ENCODE peak calls at places on chromosomes 16 and 17, in four cellular contexts. T is GM12878, O is HepG2, Z is H1. J is an unnamed sample. For H3K4me1, the result is how much of the 10 kb centered on the place peaks cover.

GRCh38 chr17:74566132-74566753 is 1.1 kb downstream of the CD300H start:
- DNase-seq in T (no peak), O (peak), Z (peak), J (peak)

GRCh38 chr17:5329784-5330557 is 47.9 kb downstream of the RABEP1 start:
- DNase-seq in T (peak), O (no peak), Z (no peak), J (no peak)

GRCh38 chr16:29023279-29024278 is 38.7 kb downstream of the LAT start:
- DNase-seq in T (no peak), O (no peak), Z (no peak), J (no peak)

GRCh38 chr16:3328104-3328503 is 22.8 kb downstream of the ZNF75A start:
- DNase-seq in T (no peak), O (no peak), Z (no peak), J (no peak)

GRCh38 chr17:67165201-67165600 is 79.8 kb downstream of the HELZ start:
- DNase-seq in T (no peak), O (no peak), Z (no peak), J (no peak)

GRCh38 chr16:5065368-5065767 is 388 bp downstream of the C16orf89 start:
- DNase-seq in T (no peak), O (no peak), Z (no peak), J (no peak)

GRCh38 chr17:71118039-71118438 is 948.7 kb downstream of the KCNJ2 start:
- DNase-seq in T (no peak), O (no peak), Z (peak), J (no peak)

GRCh38 chr16:86052115-86052670 is 153.2 kb downstream of the IRF8 start:
- DNase-seq in T (no peak), O (no peak), Z (no peak), J (no peak)

GRCh38 chr17:33013596-33014375 is 22.1 kb downstream of the SPACA3 start:
- DNase-seq in T (no peak), O (no peak), Z (no peak), J (no peak)

GRCh38 chr16:7405166-7405565 is 72.5 kb downstream of the RBFOX1 start:
- DNase-seq in T (no peak), O (peak), Z (no peak), J (peak)

GRCh38 chr16:3983081-3983520 is 102.6 kb upstream of the CREBBP start:
- DNase-seq in T (no peak), O (peak), Z (peak), J (peak)

GRCh38 chr17:31510273-31511175 is 119.0 kb downstream of the RAB11FIP4 start:
- DNase-seq in T (no peak), O (no peak), Z (no peak), J (no peak)

GRCh38 chr16:80663078-80663477 is 122.3 kb downstream of the DYNLRB2 start:
- DNase-seq in T (no peak), O (no peak), Z (no peak), J (no peak)

GRCh38 chr17:27408891-27409290 is 47.4 kb upstream of the KSR1 start:
- DNase-seq in T (no peak), O (no peak), Z (no peak), J (no peak)

GRCh38 chr17:27954521-27955495 is 61.6 kb upstream of the LYRM9 start:
- DNase-seq in T (no peak), O (no peak), Z (no peak), J (no peak)

GRCh38 chr17:70181866-70182265 is 12.5 kb downstream of the KCNJ2 start:
- DNase-seq in T (no peak), O (no peak), Z (no peak), J (no peak)

GRCh38 chr17:19703776-19704371 is 12.5 kb downstream of the SLC47A2 start:
- DNase-seq in T (no peak), O (peak), Z (no peak), J (no peak)

GRCh38 chr17:40552806-40553693 is 12.2 kb downstream of the CCR7 start:
- DNase-seq in T (no peak), O (no peak), Z (no peak), J (no peak)

GRCh38 chr17:37708616-37709212 is 36.1 kb downstream of the HNF1B start:
- DNase-seq in T (no peak), O (peak), Z (no peak), J (no peak)

GRCh38 chr17:44396946-44397345 is 7.5 kb upstream of the ITGA2B start:
- DNase-seq in T (no peak), O (no peak), Z (no peak), J (no peak)

GRCh38 chr16:4241601-4242270 is at the start of gene SRL:
- DNase-seq in T (no peak), O (no peak), Z (no peak), J (no peak)

GRCh38 chr17:42107597-42108576 is 4.6 kb downstream of the DHX58 start:
- DNase-seq in T (no peak), O (no peak), Z (peak), J (peak)

DNA sequence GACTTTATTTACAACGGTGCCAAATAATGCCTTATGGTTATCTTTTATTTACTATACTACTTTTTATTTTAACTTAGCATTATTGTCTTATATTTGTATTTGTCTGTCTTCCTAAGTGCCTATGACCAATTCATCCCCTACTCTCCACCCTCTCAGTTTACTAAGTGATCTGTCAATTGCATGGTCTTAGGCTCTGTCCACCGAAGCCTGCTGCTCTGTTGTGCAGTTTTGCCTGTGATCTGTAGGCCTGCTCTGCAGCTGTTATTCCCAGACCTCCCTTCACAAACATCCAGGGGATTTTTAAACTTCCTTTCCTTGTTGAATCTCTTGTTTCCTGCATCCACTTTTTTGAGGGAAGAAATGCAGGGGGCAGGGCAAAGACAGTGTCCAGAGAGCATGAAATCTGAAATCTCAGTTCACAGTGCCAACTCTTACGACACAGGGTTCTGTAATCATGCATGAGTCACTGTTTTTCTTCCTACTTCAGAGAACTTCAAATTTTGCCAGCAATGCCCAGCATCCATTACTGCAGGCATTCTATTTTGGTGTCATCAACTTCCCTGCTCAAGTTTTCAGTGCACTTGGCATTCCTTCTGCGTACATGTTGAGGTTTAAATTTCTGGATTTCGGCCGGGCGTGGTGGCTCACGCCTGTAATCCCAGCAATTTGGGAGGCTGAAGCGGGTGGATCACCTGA is 11.4 kb downstream of the SLFN5 start:
- DNase-seq in T (no peak), O (peak), Z (no peak), J (no peak)
- TF ChIP-seq YY1 in T (no peak), O (no peak), Z (no peak), J (no peak)

GRCh38 chr17:3004925-3005324 is 58.5 kb downstream of the OR1D5 start:
- DNase-seq in T (no peak), O (no peak), Z (no peak), J (no peak)
- TF ChIP-seq SUZ12 in T (no peak), O (no peak), Z (no peak), J (no peak)

DNA sequence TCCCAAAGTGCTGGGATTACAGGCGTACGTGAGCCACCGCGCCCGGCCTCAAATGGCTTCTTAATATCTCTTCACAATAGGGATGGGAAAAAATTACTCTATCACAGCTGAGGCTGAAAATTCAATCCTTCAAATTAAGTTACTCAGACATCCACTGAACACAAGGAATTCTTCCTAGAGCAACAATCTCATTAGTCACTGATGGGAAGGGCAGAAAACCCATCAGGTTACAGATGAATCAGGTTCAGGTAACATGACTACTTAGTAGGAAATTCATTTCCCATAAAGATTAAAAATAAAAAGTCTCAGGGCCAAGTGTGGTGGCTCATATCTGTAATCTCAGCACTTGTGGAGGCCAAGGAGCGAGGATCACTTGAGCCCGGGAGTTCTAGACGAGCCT is 42.5 kb upstream of the ABR start:
- DNase-seq in T (no peak), O (no peak), Z (no peak), J (no peak)
- H3K4me1 ChIP-seq in T (under half), O (under half), Z (under half), J (under half)

GRCh38 chr16:31118223-31119155 is 1.0 kb downstream of the KAT8 start:
- DNase-seq in T (no peak), O (no peak), Z (no peak), J (no peak)
- TF ChIP-seq YY1 in T (no peak), O (no peak), Z (no peak), J (no peak)

GRCh38 chr16:11258553-11259287 is 2.7 kb upstream of the SOCS1 start:
- DNase-seq in T (peak), O (peak), Z (no peak), J (no peak)
- TF ChIP-seq SUZ12 in T (no peak), O (no peak), Z (no peak), J (no peak)

GRCh38 chr16:84613408-84614071 is 4.3 kb downstream of the COTL1 start:
- DNase-seq in T (no peak), O (no peak), Z (no peak), J (no peak)

GRCh38 chr16:84612686-84613085 is 5.2 kb downstream of the COTL1 start:
- DNase-seq in T (no peak), O (no peak), Z (no peak), J (no peak)

GRCh38 chr16:84614914-84615813 is 2.7 kb downstream of the COTL1 start:
- DNase-seq in T (no peak), O (no peak), Z (no peak), J (no peak)

GRCh38 chr16:84616515-84616914 is 1.4 kb downstream of the COTL1 start:
- DNase-seq in T (no peak), O (no peak), Z (no peak), J (no peak)

GRCh38 chr16:84614075-84614474 is 3.8 kb downstream of the COTL1 start:
- DNase-seq in T (no peak), O (no peak), Z (no peak), J (no peak)
- H3K4me1 ChIP-seq in T (under half), O (under half), Z (under half), J (under half)

GRCh38 chr16:1494711-1495110 is 1.6 kb downstream of the TELO2 start:
- DNase-seq in T (no peak), O (no peak), Z (no peak), J (no peak)

GRCh38 chr16:1492923-1493745 is at the start of gene TELO2:
- DNase-seq in T (no peak), O (peak), Z (peak), J (peak)

GRCh38 chr16:1493746-1494094 is 560 bp downstream of the TELO2 start:
- DNase-seq in T (no peak), O (no peak), Z (no peak), J (no peak)

GRCh38 chr16:1495281-1496262 is 2.4 kb downstream of the TELO2 start:
- DNase-seq in T (no peak), O (no peak), Z (no peak), J (no peak)

DNA sequence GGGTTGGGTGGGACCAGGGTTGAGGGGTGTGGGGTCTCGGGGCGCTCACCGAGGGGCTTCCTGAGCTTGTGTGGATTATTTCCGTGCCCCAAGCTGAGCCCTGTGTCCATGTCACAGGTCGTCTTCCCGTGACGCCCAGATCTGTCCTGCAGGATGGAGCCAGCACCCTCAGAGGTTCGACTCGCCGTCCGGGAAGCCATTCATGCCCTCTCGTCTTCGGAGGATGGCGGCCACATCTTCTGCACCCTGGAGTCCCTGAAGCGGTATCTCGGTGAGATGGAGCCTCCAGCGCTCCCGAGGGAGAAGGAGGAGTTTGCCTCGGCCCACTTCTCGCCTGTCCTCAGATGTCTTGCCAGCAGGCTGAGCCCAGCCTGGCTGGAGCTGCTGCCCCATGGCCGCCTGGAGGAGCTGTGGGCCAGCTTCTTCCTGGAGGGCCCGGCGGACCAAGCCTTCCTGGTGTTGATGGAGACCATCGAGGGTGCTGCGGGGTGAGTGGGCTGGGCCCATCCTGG is 1.0 kb downstream of the TELO2 start:
- DNase-seq in T (no peak), O (peak), Z (peak), J (no peak)
- TF ChIP-seq YY1 in T (no peak), O (peak), Z (no peak), J (no peak)

DNA sequence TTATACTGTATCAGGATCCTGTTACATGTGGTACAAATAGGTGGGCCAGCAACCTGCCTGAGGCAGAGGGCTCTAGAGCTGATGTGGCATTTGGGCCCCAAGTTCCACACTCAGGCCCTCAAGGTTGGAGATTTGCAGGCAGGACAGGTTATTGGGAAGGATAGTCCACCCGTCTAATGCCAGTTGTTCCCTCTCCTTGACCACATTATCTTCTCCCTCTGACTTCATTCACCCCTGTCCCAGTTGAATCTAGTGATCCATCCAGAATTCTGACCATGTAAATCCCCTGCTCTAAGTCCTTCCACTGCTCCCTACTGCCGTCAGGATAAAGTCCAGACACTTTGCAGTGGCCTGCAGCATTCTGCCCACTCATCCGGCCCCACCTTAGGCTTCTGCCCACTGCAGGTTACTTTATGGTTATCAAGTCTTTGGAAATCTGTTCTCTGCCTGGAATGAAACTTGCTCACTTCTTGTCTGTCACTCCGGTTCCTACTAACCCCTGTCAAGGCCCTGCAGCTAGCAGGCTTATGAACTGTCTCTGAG is 1.9 kb upstream of the NFATC3 start:
- DNase-seq in T (no peak), O (no peak), Z (no peak), J (no peak)
- TF ChIP-seq SUZ12 in T (no peak), O (no peak), Z (no peak), J (no peak)

DNA sequence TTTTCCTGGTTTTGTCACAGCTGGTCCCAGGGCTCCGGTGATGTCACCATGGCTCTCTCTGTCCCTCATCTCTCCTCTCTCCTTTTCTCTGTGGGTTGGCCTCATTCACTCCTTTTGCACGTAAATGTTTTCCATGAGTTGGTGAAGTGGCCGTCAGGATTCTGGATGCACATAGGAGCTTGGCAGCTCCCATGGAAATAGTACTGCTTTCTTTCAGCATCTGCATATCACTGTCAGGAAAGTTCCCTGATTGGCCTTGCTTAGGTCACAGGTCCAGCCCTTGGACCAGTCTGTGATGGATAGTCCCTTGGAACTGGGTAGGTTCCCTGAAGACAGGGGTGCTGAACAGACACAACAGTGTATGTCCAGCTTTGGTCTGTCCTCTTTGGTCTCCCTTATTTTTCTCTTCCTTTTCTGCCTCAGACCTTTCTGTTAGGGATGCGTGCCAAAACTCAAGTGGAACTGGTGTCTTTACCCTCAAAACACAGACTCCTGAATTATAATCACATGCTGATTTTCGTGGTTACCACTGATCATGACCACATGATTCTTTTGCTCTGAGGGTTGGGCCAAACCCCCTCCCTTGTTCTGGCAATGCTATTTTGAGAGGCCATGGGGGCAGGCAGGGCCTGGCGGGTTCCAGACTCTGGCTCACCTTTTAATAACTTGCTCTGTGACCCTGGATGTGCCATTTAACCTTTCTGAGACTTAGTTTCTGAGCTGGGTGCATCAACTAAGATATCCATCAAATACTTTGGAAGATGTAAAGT is 99.0 kb downstream of the MSI2 start:
- DNase-seq in T (no peak), O (no peak), Z (no peak), J (no peak)
- H3K4me1 ChIP-seq in T (half or more), O (half or more), Z (under half), J (under half)

DNA sequence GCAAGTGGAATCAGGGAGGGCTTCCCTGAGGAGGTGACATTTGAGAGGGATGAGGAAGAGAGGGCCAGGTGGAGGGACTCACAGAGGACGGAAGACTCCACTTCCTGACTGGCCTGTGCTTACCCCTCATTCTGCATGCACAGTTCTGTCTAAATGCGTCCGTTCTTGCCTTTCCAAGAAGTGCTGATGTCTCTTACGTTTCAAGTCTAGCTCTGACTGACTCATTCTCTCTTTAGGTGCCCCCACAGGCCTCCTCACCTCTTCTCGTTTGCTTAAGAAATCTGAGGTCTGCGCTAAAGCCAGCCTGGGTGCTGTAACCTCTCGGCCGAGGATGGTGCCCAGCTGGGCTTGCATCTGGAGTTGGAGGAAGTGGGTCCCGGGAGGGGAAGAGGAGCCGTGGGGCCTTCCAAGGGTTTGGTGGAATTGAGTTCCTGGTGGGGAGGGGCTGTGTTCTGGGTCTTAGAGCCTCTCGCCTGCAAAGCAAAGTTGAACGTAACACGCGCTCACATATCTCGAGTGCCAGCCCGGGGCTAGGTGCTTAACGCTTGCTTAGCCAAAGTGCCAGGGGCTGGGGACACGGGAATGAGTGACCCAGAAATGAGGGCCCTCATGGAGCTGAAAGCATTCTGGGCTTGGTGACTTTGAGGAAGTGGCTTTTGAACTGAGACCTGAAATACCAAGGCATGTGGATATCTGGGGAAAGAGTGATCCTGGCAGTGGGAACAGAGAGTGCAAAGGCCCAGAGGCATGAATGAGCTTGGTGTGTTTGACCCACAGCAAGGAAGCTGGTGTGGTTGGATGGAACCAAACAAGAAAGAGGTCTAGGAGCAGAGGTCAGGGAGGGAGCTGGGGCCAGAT is 4.9 kb downstream of the IL4R start:
- DNase-seq in T (no peak), O (no peak), Z (no peak), J (no peak)
- TF ChIP-seq YY1 in T (no peak), O (no peak), Z (no peak), J (no peak)

J was measured in NT2/D1.